ENCODE peak calls at places on chromosome 9, in five cellular contexts. O is upper lobe of right lung; F is tibial artery; Z is CD4-positive, alpha-beta T cell; M is PC-3. H is an unnamed sample. For H3K9me3, the result is how much of the 10 kb centered on the place peaks cover.

GRCh38 chr9:21585756-21586752 is 103.9 kb upstream of the IFNE start:
- DNase-seq in F (no peak), Z (no peak), M (peak), O (no peak), H (no peak)

GRCh38 chr9:83197611-83198010 is 134.7 kb upstream of the RASEF start:
- DNase-seq in O (no peak), M (no peak), F (no peak), Z (no peak), H (no peak)

GRCh38 chr9:107242073-107243063 is 40.7 kb upstream of the RAD23B start:
- DNase-seq in F (no peak), Z (no peak), O (no peak), M (peak), H (no peak)

GRCh38 chr9:89484475-89485404 is 13.2 kb downstream of the SEMA4D start:
- DNase-seq in F (no peak), Z (no peak), O (no peak), M (no peak), H (no peak)

GRCh38 chr9:86667307-86667706 is 280.0 kb downstream of the GAS1 start:
- DNase-seq in F (no peak), Z (no peak), O (no peak), M (no peak), H (no peak)

GRCh38 chr9:14127656-14128055 is 186.3 kb downstream of the NFIB start:
- DNase-seq in M (no peak), O (no peak), F (no peak), Z (no peak), H (no peak)

GRCh38 chr9:109766351-109766750 is 13.6 kb upstream of the PALM2AKAP2 start:
- DNase-seq in F (no peak), O (no peak), Z (no peak), M (peak), H (no peak)

GRCh38 chr9:34256104-34256503 is 73.0 kb downstream of the KIF24 start:
- DNase-seq in M (peak), O (no peak), Z (no peak), F (no peak), H (no peak)

GRCh38 chr9:109382182-109382581 is 61.3 kb upstream of the EPB41L4B start:
- DNase-seq in Z (no peak), M (no peak), O (no peak), F (no peak), H (no peak)

GRCh38 chr9:21835111-21835510 is 32.7 kb downstream of the MTAP start:
- DNase-seq in O (no peak), M (no peak), F (no peak), Z (no peak), H (no peak)

GRCh38 chr9:11158063-11158462 is 545.3 kb upstream of the PTPRD start:
- DNase-seq in Z (no peak), F (no peak), M (no peak), O (no peak), H (no peak)

GRCh38 chr9:24095246-24095645 is 269.2 kb upstream of the ELAVL2 start:
- DNase-seq in Z (no peak), O (no peak), M (no peak), F (no peak), H (no peak)

GRCh38 chr9:136671646-136672430 is 9.1 kb downstream of the EGFL7 start:
- DNase-seq in F (no peak), O (no peak), M (peak), Z (peak), H (peak)

GRCh38 chr9:109192732-109193361 is 25.8 kb upstream of the FRRS1L start:
- DNase-seq in M (peak), Z (no peak), F (no peak), O (no peak), H (no peak)

GRCh38 chr9:87855061-87855460 is 27.6 kb upstream of the SPATA31E1 start:
- DNase-seq in Z (no peak), M (no peak), F (no peak), O (no peak), H (no peak)

GRCh38 chr9:69891696-69892095 is 71.1 kb downstream of the CFAP95 start:
- DNase-seq in M (no peak), F (no peak), Z (no peak), O (no peak), H (no peak)

GRCh38 chr9:16585571-16585970 is 284.9 kb downstream of the BNC2 start:
- DNase-seq in M (no peak), F (no peak), O (no peak), Z (no peak), H (no peak)

GRCh38 chr9:84340535-84340934 is at the start of gene SLC28A3:
- DNase-seq in M (no peak), Z (no peak), F (no peak), O (no peak), H (no peak)

GRCh38 chr9:20558609-20559016 is 63.7 kb downstream of the MLLT3 start:
- DNase-seq in M (peak), O (no peak), Z (no peak), F (no peak), H (no peak)

GRCh38 chr9:121671612-121672155 is 20.2 kb downstream of the DAB2IP start:
- DNase-seq in F (no peak), O (no peak), M (no peak), Z (no peak), H (no peak)

GRCh38 chr9:77175152-77175551 is 2.2 kb upstream of the VPS13A start:
- DNase-seq in M (no peak), O (no peak), Z (no peak), F (no peak), H (no peak)

GRCh38 chr9:131732636-131733340 is 7.1 kb downstream of the RAPGEF1 start:
- DNase-seq in Z (no peak), F (no peak), O (no peak), M (no peak), H (no peak)

GRCh38 chr9:81264516-81264915 is 424.8 kb downstream of the TLE1 start:
- DNase-seq in F (no peak), M (no peak), Z (no peak), O (no peak), H (no peak)

GRCh38 chr9:116144038-116144437 is 9.6 kb upstream of the PAPPA start:
- DNase-seq in F (no peak), O (no peak), M (peak), Z (no peak), H (no peak)

GRCh38 chr9:90915693-90916092 is 114.1 kb downstream of the SYK start:
- DNase-seq in O (no peak), M (peak), F (no peak), Z (no peak), H (no peak)

GRCh38 chr9:131610231-131610761 is 65.0 kb downstream of the PRRT1B start:
- DNase-seq in O (no peak), F (peak), Z (no peak), M (no peak), H (no peak)

GRCh38 chr9:76817489-76817888 is 53.3 kb downstream of the PCA3 start:
- DNase-seq in O (no peak), M (peak), Z (no peak), F (no peak), H (no peak)

GRCh38 chr9:106875548-106875947 is 12.6 kb downstream of the ZNF462 start:
- DNase-seq in O (no peak), Z (no peak), M (peak), F (no peak), H (no peak)

GRCh38 chr9:75156838-75157237 is 68.5 kb downstream of the OSTF1 start:
- DNase-seq in Z (no peak), F (no peak), M (no peak), O (no peak), H (no peak)

GRCh38 chr9:86413966-86414880 is 60.0 kb upstream of the TUT7 start:
- DNase-seq in M (peak), O (no peak), F (no peak), Z (no peak), H (no peak)

GRCh38 chr9:73183917-73184861 is 32.5 kb downstream of the ANXA1 start:
- DNase-seq in Z (no peak), F (no peak), M (peak), O (no peak), H (no peak)

GRCh38 chr9:102124465-102124864 is 386.0 kb upstream of the GRIN3A start:
- DNase-seq in F (no peak), M (no peak), Z (no peak), O (no peak), H (no peak)

GRCh38 chr9:97848582-97849237 is 4.3 kb upstream of the FOXE1 start:
- DNase-seq in Z (no peak), F (no peak), M (no peak), O (peak), H (no peak)

GRCh38 chr9:75445122-75445521 is 356.8 kb downstream of the OSTF1 start:
- DNase-seq in Z (no peak), M (no peak), O (no peak), F (no peak), H (no peak)

GRCh38 chr9:4743131-4743875 is 2.3 kb upstream of the AK3 start:
- DNase-seq in M (no peak), Z (no peak), O (no peak), F (no peak), H (no peak)

DNA sequence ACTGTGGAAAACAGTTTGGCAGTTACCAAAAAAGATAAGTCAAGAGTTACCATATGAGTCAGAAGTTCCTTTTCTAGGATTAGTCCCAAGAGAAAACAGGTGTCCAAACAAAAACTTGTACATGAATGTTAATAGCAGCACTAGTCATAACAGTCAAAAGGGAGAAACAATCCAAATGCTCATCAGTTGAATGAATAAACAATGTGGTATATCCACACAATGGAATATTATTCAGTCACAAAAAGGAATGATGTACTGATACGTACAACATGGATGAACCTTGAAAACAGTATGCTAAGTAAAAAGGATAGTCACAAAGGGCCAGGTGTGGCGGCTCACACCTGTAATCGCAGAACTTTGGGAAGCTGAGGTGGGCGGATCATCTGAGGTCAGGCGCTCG is 7.9 kb downstream of the ZNF510 start:
- DNase-seq in O (no peak), M (no peak), Z (no peak), F (no peak), H (no peak)
- H3K9me3 ChIP-seq in O (under half), M (under half), Z (half or more), F (half or more), H (under half)

GRCh38 chr9:137970686-137971476 is 93.3 kb downstream of the CACNA1B start:
- DNase-seq in M (no peak), O (peak), Z (no peak), F (peak), H (no peak)
- H3K9me3 ChIP-seq in M (under half), O (under half), Z (under half), F (under half), H (under half)

DNA sequence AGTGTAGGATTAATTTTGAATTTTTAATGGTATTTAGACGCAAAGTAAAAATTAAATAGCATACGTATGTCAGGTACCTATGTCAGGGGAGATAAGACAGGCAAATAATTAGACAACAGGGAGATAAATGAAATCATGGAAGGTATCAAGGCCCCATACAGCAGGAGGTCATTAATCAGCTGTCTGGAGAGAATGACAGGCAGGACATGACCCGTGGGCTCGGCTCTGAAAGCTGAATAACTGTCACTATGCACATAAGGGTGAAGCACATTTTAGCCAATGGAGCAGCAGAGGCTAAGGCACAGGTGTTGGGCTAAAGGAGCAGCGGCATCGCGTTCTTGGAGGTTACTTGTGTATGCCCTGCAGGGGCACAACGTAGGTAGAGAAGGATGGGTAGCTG is 11.9 kb downstream of the SLC25A51 start:
- DNase-seq in M (no peak), F (no peak), O (no peak), Z (no peak), H (no peak)
- H3K9me3 ChIP-seq in M (under half), F (under half), O (under half), Z (under half), H (under half)

DNA sequence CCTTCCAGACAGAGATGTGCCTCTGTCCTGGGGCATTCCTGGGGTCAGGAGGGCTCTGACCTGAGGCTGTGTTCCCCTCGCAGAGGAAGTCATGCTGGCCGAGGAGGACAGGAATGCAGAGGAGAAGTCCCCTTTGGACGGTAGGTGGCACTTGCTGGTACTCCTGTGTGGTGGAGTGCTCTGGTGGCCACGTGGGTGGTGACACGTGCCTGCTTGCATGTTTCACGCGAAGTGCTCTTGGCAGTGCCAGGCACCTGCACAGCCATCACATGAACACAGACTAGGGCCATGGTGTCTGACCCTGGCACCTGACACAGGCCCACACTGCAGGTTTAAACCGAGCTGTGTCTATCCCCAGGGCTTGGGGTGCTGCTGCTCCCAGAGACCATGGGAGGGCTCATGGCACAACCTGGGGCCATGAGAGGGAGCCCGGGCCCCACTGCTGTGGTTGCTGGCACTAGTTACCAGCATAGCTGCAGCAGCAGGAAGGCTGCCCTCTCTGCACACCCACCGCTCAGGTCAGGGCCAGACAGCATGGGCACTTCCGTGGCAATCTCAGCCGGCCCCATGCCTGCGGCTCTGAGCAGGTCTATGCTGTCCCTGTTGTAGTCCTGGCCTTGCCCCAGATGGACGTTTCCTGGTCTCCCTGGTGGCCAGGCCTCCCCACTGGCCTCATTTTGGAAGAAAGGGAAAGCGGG is 79.3 kb downstream of the CACNA1B start:
- DNase-seq in O (no peak), F (no peak), M (no peak), Z (no peak), H (no peak)
- H3K9me3 ChIP-seq in O (under half), F (under half), M (under half), Z (under half), H (under half)

GRCh38 chr9:92992549-92992948 is 45.2 kb downstream of the FGD3 start:
- DNase-seq in Z (no peak), F (no peak), O (peak), M (no peak), H (no peak)
- H3K9me3 ChIP-seq in Z (under half), F (under half), O (under half), M (under half), H (under half)

GRCh38 chr9:123820139-123820538 is 109.8 kb downstream of the DENND1A start:
- DNase-seq in F (no peak), M (no peak), O (no peak), Z (no peak), H (no peak)

GRCh38 chr9:123828449-123828848 is 101.5 kb downstream of the DENND1A start:
- DNase-seq in Z (no peak), O (no peak), M (no peak), F (no peak), H (no peak)

GRCh38 chr9:123823194-123823947 is 106.6 kb downstream of the DENND1A start:
- DNase-seq in F (no peak), O (no peak), M (no peak), Z (no peak), H (no peak)

GRCh38 chr9:123825337-123825736 is 104.6 kb downstream of the DENND1A start:
- DNase-seq in F (no peak), Z (no peak), M (no peak), O (no peak), H (no peak)
- H3K9me3 ChIP-seq in F (under half), Z (under half), M (under half), O (under half), H (under half)